ENCODE peak calls at places on chromosome 21, in nine cellular contexts. One of them, this sample, is unnamed.

GRCh38 chr21:39523398-39523797 is 71.6 kb downstream of the SH3BGR start:
- DNase-seq in dorsolateral prefrontal cortex: no peak
- DNase-seq in heart right ventricle: no peak
- DNase-seq in Peyer's patch: no peak
- DNase-seq in fibroblast of mammary gland: no peak
- DNase-seq in prostate gland: no peak
- DNase-seq in testis: no peak
- DNase-seq in mammary epithelial cell: no peak
- DNase-seq in brain microvascular endothelial cell: no peak
- DNase-seq in this sample: no peak

GRCh38 chr21:18782721-18783120 is 379.1 kb upstream of the TMPRSS15 start:
- DNase-seq in mammary epithelial cell: no peak
- DNase-seq in fibroblast of mammary gland: no peak
- DNase-seq in brain microvascular endothelial cell: no peak
- DNase-seq in Peyer's patch: no peak
- DNase-seq in prostate gland: no peak
- DNase-seq in dorsolateral prefrontal cortex: no peak
- DNase-seq in heart right ventricle: no peak
- DNase-seq in testis: no peak
- DNase-seq in this sample: no peak

GRCh38 chr21:16073571-16073970 is 343.8 kb downstream of the USP25 start:
- DNase-seq in heart right ventricle: no peak
- DNase-seq in dorsolateral prefrontal cortex: no peak
- DNase-seq in prostate gland: no peak
- DNase-seq in testis: no peak
- DNase-seq in fibroblast of mammary gland: peak; percentile 41
- DNase-seq in Peyer's patch: no peak
- DNase-seq in mammary epithelial cell: no peak
- DNase-seq in brain microvascular endothelial cell: no peak
- DNase-seq in this sample: no peak

GRCh38 chr21:18443686-18444085 is 40.1 kb upstream of the TMPRSS15 start:
- DNase-seq in brain microvascular endothelial cell: no peak
- DNase-seq in fibroblast of mammary gland: no peak
- DNase-seq in dorsolateral prefrontal cortex: no peak
- DNase-seq in heart right ventricle: no peak
- DNase-seq in prostate gland: no peak
- DNase-seq in Peyer's patch: no peak
- DNase-seq in testis: no peak
- DNase-seq in mammary epithelial cell: no peak
- DNase-seq in this sample: no peak

GRCh38 chr21:43306911-43307676 is 119.8 kb downstream of the SIK1 start:
- DNase-seq in fibroblast of mammary gland: peak; percentile 25
- DNase-seq in heart right ventricle: no peak
- DNase-seq in mammary epithelial cell: peak; percentile 92
- DNase-seq in Peyer's patch: no peak
- DNase-seq in prostate gland: no peak
- DNase-seq in brain microvascular endothelial cell: peak; percentile 23
- DNase-seq in dorsolateral prefrontal cortex: no peak
- DNase-seq in testis: no peak
- DNase-seq in this sample: no peak

GRCh38 chr21:34100789-34101188 is 27.4 kb downstream of the MRPS6 start:
- DNase-seq in Peyer's patch: no peak
- DNase-seq in brain microvascular endothelial cell: no peak
- DNase-seq in heart right ventricle: no peak
- DNase-seq in fibroblast of mammary gland: peak; percentile 51
- DNase-seq in mammary epithelial cell: no peak
- DNase-seq in prostate gland: no peak
- DNase-seq in testis: no peak
- DNase-seq in dorsolateral prefrontal cortex: no peak
- DNase-seq in this sample: no peak

GRCh38 chr21:34198232-34199120 is 125.1 kb downstream of the MRPS6 start:
- DNase-seq in testis: no peak
- DNase-seq in heart right ventricle: no peak
- DNase-seq in dorsolateral prefrontal cortex: no peak
- DNase-seq in brain microvascular endothelial cell: no peak
- DNase-seq in prostate gland: no peak
- DNase-seq in Peyer's patch: no peak
- DNase-seq in fibroblast of mammary gland: no peak
- DNase-seq in mammary epithelial cell: no peak
- DNase-seq in this sample: no peak

GRCh38 chr21:32826317-32827167 is 55.0 kb upstream of the PAXBP1 start:
- DNase-seq in prostate gland: peak; percentile 21
- DNase-seq in mammary epithelial cell: peak; percentile 38
- DNase-seq in heart right ventricle: no peak
- DNase-seq in dorsolateral prefrontal cortex: no peak
- DNase-seq in brain microvascular endothelial cell: peak; percentile 38
- DNase-seq in Peyer's patch: no peak
- DNase-seq in testis: peak; percentile 71
- DNase-seq in fibroblast of mammary gland: peak; percentile 74
- DNase-seq in this sample: no peak

GRCh38 chr21:33854604-33855003 is 61.0 kb downstream of the ATP5PO start:
- DNase-seq in dorsolateral prefrontal cortex: no peak
- DNase-seq in testis: no peak
- DNase-seq in Peyer's patch: no peak
- DNase-seq in mammary epithelial cell: peak; percentile 60
- DNase-seq in fibroblast of mammary gland: no peak
- DNase-seq in prostate gland: no peak
- DNase-seq in brain microvascular endothelial cell: no peak
- DNase-seq in heart right ventricle: no peak
- DNase-seq in this sample: no peak

GRCh38 chr21:8994640-8995511 is 1526.5 kb upstream of the TPTE start:
- DNase-seq in testis: no peak
- DNase-seq in Peyer's patch: no peak
- DNase-seq in prostate gland: no peak
- DNase-seq in heart right ventricle: no peak
- DNase-seq in fibroblast of mammary gland: no peak
- DNase-seq in dorsolateral prefrontal cortex: no peak
- DNase-seq in mammary epithelial cell: no peak
- DNase-seq in brain microvascular endothelial cell: no peak
- DNase-seq in this sample: no peak

GRCh38 chr21:20882462-20883415 is 115.5 kb upstream of the NCAM2 start:
- DNase-seq in testis: peak; percentile 74
- DNase-seq in heart right ventricle: no peak
- DNase-seq in prostate gland: no peak
- DNase-seq in mammary epithelial cell: no peak
- DNase-seq in dorsolateral prefrontal cortex: no peak
- DNase-seq in brain microvascular endothelial cell: peak; percentile 7
- DNase-seq in Peyer's patch: no peak
- DNase-seq in fibroblast of mammary gland: peak; percentile 51
- DNase-seq in this sample: no peak

GRCh38 chr21:36297555-36297937 is 22.5 kb upstream of the MORC3 start:
- DNase-seq in brain microvascular endothelial cell: no peak
- DNase-seq in mammary epithelial cell: no peak
- DNase-seq in testis: no peak
- DNase-seq in Peyer's patch: no peak
- DNase-seq in heart right ventricle: no peak
- DNase-seq in fibroblast of mammary gland: no peak
- DNase-seq in prostate gland: no peak
- DNase-seq in dorsolateral prefrontal cortex: no peak
- DNase-seq in this sample: no peak

GRCh38 chr21:39348040-39348354 is 891 bp downstream of the HMGN1 start:
- DNase-seq in heart right ventricle: no peak
- DNase-seq in dorsolateral prefrontal cortex: no peak
- DNase-seq in testis: no peak
- DNase-seq in Peyer's patch: no peak
- DNase-seq in fibroblast of mammary gland: no peak
- DNase-seq in brain microvascular endothelial cell: no peak
- DNase-seq in prostate gland: no peak
- DNase-seq in mammary epithelial cell: no peak
- DNase-seq in this sample: no peak

GRCh38 chr21:14993072-14993471 is 71.7 kb downstream of the NRIP1 start:
- DNase-seq in testis: no peak
- DNase-seq in dorsolateral prefrontal cortex: no peak
- DNase-seq in brain microvascular endothelial cell: no peak
- DNase-seq in heart right ventricle: no peak
- DNase-seq in Peyer's patch: no peak
- DNase-seq in fibroblast of mammary gland: no peak
- DNase-seq in prostate gland: no peak
- DNase-seq in mammary epithelial cell: no peak
- DNase-seq in this sample: no peak

GRCh38 chr21:23524685-23525084 is 2082.6 kb downstream of the MRPL39 start:
- DNase-seq in mammary epithelial cell: no peak
- DNase-seq in heart right ventricle: no peak
- DNase-seq in dorsolateral prefrontal cortex: no peak
- DNase-seq in fibroblast of mammary gland: no peak
- DNase-seq in testis: no peak
- DNase-seq in Peyer's patch: no peak
- DNase-seq in brain microvascular endothelial cell: no peak
- DNase-seq in prostate gland: no peak
- DNase-seq in this sample: no peak

GRCh38 chr21:14736162-14736561 is 190.0 kb upstream of the SAMSN1 start:
- DNase-seq in dorsolateral prefrontal cortex: no peak
- DNase-seq in Peyer's patch: no peak
- DNase-seq in heart right ventricle: no peak
- DNase-seq in testis: no peak
- DNase-seq in brain microvascular endothelial cell: no peak
- DNase-seq in prostate gland: no peak
- DNase-seq in fibroblast of mammary gland: no peak
- DNase-seq in mammary epithelial cell: no peak
- DNase-seq in this sample: no peak

GRCh38 chr21:37489553-37489952 is 123.0 kb downstream of the DYRK1A start:
- DNase-seq in testis: no peak
- DNase-seq in brain microvascular endothelial cell: no peak
- DNase-seq in heart right ventricle: no peak
- DNase-seq in fibroblast of mammary gland: no peak
- DNase-seq in dorsolateral prefrontal cortex: no peak
- DNase-seq in Peyer's patch: no peak
- DNase-seq in mammary epithelial cell: no peak
- DNase-seq in prostate gland: no peak
- DNase-seq in this sample: no peak
- TF ChIP-seq CTCF in testis: no peak
- TF ChIP-seq CTCF in brain microvascular endothelial cell: no peak
- TF ChIP-seq CTCF in heart right ventricle: peak; percentile 26
- TF ChIP-seq CTCF in fibroblast of mammary gland: no peak
- TF ChIP-seq CTCF in dorsolateral prefrontal cortex: no peak
- TF ChIP-seq CTCF in Peyer's patch: no peak
- TF ChIP-seq CTCF in mammary epithelial cell: no peak
- TF ChIP-seq CTCF in prostate gland: no peak
- TF ChIP-seq CTCF in this sample: no peak

GRCh38 chr21:31295676-31296075 is 48.4 kb downstream of the TIAM1 start:
- DNase-seq in mammary epithelial cell: no peak
- DNase-seq in prostate gland: no peak
- DNase-seq in Peyer's patch: no peak
- DNase-seq in dorsolateral prefrontal cortex: no peak
- DNase-seq in fibroblast of mammary gland: no peak
- DNase-seq in brain microvascular endothelial cell: no peak
- DNase-seq in testis: no peak
- DNase-seq in heart right ventricle: no peak
- DNase-seq in this sample: no peak

GRCh38 chr21:31294691-31295090 is 49.4 kb downstream of the TIAM1 start:
- DNase-seq in dorsolateral prefrontal cortex: no peak
- DNase-seq in heart right ventricle: no peak
- DNase-seq in brain microvascular endothelial cell: no peak
- DNase-seq in prostate gland: no peak
- DNase-seq in fibroblast of mammary gland: no peak
- DNase-seq in testis: no peak
- DNase-seq in mammary epithelial cell: no peak
- DNase-seq in Peyer's patch: no peak
- DNase-seq in this sample: no peak

GRCh38 chr21:31290765-31291164 is 53.3 kb downstream of the TIAM1 start:
- DNase-seq in testis: no peak
- DNase-seq in fibroblast of mammary gland: peak; percentile 59
- DNase-seq in dorsolateral prefrontal cortex: no peak
- DNase-seq in heart right ventricle: no peak
- DNase-seq in prostate gland: no peak
- DNase-seq in brain microvascular endothelial cell: no peak
- DNase-seq in mammary epithelial cell: no peak
- DNase-seq in Peyer's patch: no peak
- DNase-seq in this sample: no peak

GRCh38 chr21:31289702-31290101 is 54.4 kb downstream of the TIAM1 start:
- DNase-seq in heart right ventricle: no peak
- DNase-seq in fibroblast of mammary gland: peak; percentile 7
- DNase-seq in prostate gland: no peak
- DNase-seq in Peyer's patch: no peak
- DNase-seq in brain microvascular endothelial cell: no peak
- DNase-seq in testis: no peak
- DNase-seq in mammary epithelial cell: no peak
- DNase-seq in dorsolateral prefrontal cortex: no peak
- DNase-seq in this sample: no peak

DNA sequence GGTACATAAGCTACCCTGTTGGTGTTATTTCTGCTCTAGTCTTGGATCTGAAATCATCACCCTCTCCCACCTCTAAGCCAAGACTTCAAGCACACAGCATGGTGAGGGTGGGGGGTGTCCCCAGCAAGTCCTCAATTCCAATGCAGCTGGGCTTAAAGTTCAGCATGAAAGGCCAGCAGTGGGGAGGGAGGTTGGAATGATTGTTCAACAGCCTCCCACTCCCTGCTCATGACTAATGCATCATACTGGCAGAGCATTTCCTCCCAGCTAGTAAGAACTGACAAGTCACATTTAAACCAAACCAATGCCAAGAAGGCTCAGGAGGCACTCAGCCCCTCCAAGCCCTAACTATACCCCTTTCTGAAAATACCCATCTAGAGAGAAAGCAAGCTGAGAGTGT is 50.1 kb downstream of the TIAM1 start:
- DNase-seq in brain microvascular endothelial cell: peak; percentile 92
- DNase-seq in dorsolateral prefrontal cortex: no peak
- DNase-seq in prostate gland: no peak
- DNase-seq in fibroblast of mammary gland: peak; percentile 90
- DNase-seq in mammary epithelial cell: peak; percentile 74
- DNase-seq in testis: no peak
- DNase-seq in heart right ventricle: no peak
- DNase-seq in Peyer's patch: no peak
- DNase-seq in this sample: peak; percentile 74
- H3K4me3 ChIP-seq in brain microvascular endothelial cell: no peak overlapping the region
- H3K4me3 ChIP-seq in dorsolateral prefrontal cortex: no peak overlapping the region
- H3K4me3 ChIP-seq in prostate gland: no peak overlapping the region
- H3K4me3 ChIP-seq in fibroblast of mammary gland: no peak overlapping the region
- H3K4me3 ChIP-seq in mammary epithelial cell: no peak overlapping the region
- H3K4me3 ChIP-seq in testis: no peak overlapping the region
- H3K4me3 ChIP-seq in heart right ventricle: no peak overlapping the region
- H3K4me3 ChIP-seq in Peyer's patch: no peak overlapping the region
- H3K4me3 ChIP-seq in this sample: no peak overlapping the region

DNA sequence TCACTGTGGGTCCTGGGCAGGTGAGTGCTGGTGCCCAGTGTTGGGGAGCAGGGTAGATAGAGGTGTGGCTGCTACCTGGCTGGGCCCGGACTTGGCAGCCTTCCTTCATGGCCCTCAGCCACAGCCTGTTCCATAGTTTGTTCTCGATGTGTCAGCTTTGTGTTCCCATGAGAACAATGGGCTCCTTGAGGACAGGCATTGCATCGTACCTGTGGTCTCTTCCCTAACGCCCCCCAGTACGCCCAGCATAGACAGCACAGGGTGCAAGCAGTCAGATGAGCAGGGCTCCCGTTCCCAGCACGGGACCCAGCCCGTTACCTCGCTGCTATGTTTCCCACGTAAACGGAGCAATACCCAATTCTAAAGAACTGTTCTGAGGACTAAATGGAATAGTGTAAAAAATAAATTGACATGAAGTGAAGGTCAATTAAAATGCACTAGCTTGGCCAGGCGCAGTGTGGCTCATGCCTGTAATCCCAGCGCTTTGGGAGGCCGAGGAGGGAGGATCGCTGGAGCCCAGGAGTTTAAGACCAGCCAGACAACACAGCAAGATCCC is 775 bp upstream of the SLX9 start:
- DNase-seq in mammary epithelial cell: peak; percentile 31
- DNase-seq in heart right ventricle: no peak
- DNase-seq in fibroblast of mammary gland: no peak
- DNase-seq in prostate gland: peak; percentile 76
- DNase-seq in brain microvascular endothelial cell: no peak
- DNase-seq in Peyer's patch: peak; percentile 39
- DNase-seq in dorsolateral prefrontal cortex: no peak
- DNase-seq in testis: no peak
- DNase-seq in this sample: no peak
- TF ChIP-seq CTCF in mammary epithelial cell: no peak
- TF ChIP-seq CTCF in heart right ventricle: no peak
- TF ChIP-seq CTCF in fibroblast of mammary gland: no peak
- TF ChIP-seq CTCF in prostate gland: no peak
- TF ChIP-seq CTCF in brain microvascular endothelial cell: no peak
- TF ChIP-seq CTCF in Peyer's patch: no peak
- TF ChIP-seq CTCF in dorsolateral prefrontal cortex: no peak
- TF ChIP-seq CTCF in testis: no peak
- TF ChIP-seq CTCF in this sample: no peak

GRCh38 chr21:41725421-41726021 is 41.3 kb downstream of the RIPK4 start:
- DNase-seq in prostate gland: peak; percentile 55
- DNase-seq in mammary epithelial cell: no peak
- DNase-seq in dorsolateral prefrontal cortex: no peak
- DNase-seq in fibroblast of mammary gland: no peak
- DNase-seq in testis: no peak
- DNase-seq in Peyer's patch: no peak
- DNase-seq in heart right ventricle: no peak
- DNase-seq in brain microvascular endothelial cell: no peak
- DNase-seq in this sample: no peak
- H3K4me3 ChIP-seq in prostate gland: no peak overlapping the region
- H3K4me3 ChIP-seq in mammary epithelial cell: no peak overlapping the region
- H3K4me3 ChIP-seq in dorsolateral prefrontal cortex: peak overlapping the region; percentile 16
- H3K4me3 ChIP-seq in fibroblast of mammary gland: no peak overlapping the region
- H3K4me3 ChIP-seq in testis: peak overlapping the region; percentile 6
- H3K4me3 ChIP-seq in Peyer's patch: no peak overlapping the region
- H3K4me3 ChIP-seq in heart right ventricle: peak overlapping the region; percentile 27
- H3K4me3 ChIP-seq in brain microvascular endothelial cell: no peak overlapping the region
- H3K4me3 ChIP-seq in this sample: no peak overlapping the region

This sample was measured in AG09309.